ENCODE peak calls at places on chromosomes 13 and 19, in eight cellular contexts. I is NCI-H1436; J is LHCN-M2; M is Daoy; S is stimulated activated naive CD4-positive, alpha-beta T cell; P is CD4-positive, CD25-positive, alpha-beta regulatory T cell; E is T-helper 2 cell; V is SK-N-SH. H is an unnamed sample.

GRCh38 chr13:66399873-66400272 is 830.3 kb downstream of the PCDH9 start:
- DNase-seq in I (no peak), J (no peak), M (no peak), S (no peak), P (no peak), E (no peak), V (no peak), H (no peak)

GRCh38 chr19:31347828-31348314 is 1.4 kb downstream of the TSHZ3 start:
- DNase-seq in I (no peak), J (no peak), M (no peak), S (no peak), P (no peak), E (no peak), V (no peak), H (no peak)

GRCh38 chr19:6048808-6049405 is 61.4 kb downstream of the RFX2 start:
- DNase-seq in I (peak; percentile 75), J (peak; percentile 62), M (peak; percentile 80), S (peak; percentile 50), P (peak; percentile 77), E (peak; percentile 73), V (peak; percentile 91), H (peak; percentile 65)

GRCh38 chr19:38004100-38004504 is 97.1 kb downstream of the SIPA1L3 start:
- DNase-seq in I (no peak), J (no peak), M (no peak), S (no peak), P (no peak), E (no peak), V (no peak), H (no peak)

GRCh38 chr19:55173186-55173716 is 6.8 kb upstream of the DNAAF3 start:
- DNase-seq in I (no peak), J (no peak), M (no peak), S (no peak), P (no peak), E (no peak), V (no peak), H (no peak)

GRCh38 chr19:56837892-56838679 is 2.4 kb downstream of the PEG3 start:
- DNase-seq in I (no peak), J (no peak), M (peak; percentile 88), S (no peak), P (no peak), E (peak; percentile 8), V (peak; percentile 64), H (no peak)

GRCh38 chr13:36006895-36007294 is 124.3 kb downstream of the DCLK1 start:
- DNase-seq in I (no peak), J (no peak), M (no peak), S (no peak), P (no peak), E (no peak), V (no peak), H (no peak)

GRCh38 chr19:17950310-17951150 is 16.4 kb upstream of the KCNN1 start:
- DNase-seq in I (peak; percentile 75), J (no peak), M (peak; percentile 50), S (no peak), P (no peak), E (no peak), V (no peak), H (peak; percentile 44)

GRCh38 chr19:19750842-19751790 is 18.2 kb upstream of the ZNF14 start:
- DNase-seq in I (no peak), J (no peak), M (no peak), S (no peak), P (no peak), E (no peak), V (peak; percentile 17), H (no peak)

GRCh38 chr13:25783480-25784081 is 268.2 kb downstream of the SHISA2 start:
- DNase-seq in I (peak; percentile 3), J (peak; percentile 13), M (no peak), S (no peak), P (no peak), E (no peak), V (no peak), H (no peak)

GRCh38 chr13:33139186-33139585 is 123.0 kb downstream of the KL start:
- DNase-seq in I (no peak), J (no peak), M (no peak), S (no peak), P (no peak), E (no peak), V (no peak), H (no peak)

GRCh38 chr13:98652721-98653470 is 76.0 kb upstream of the STK24 start:
- DNase-seq in I (no peak), J (no peak), M (no peak), S (no peak), P (no peak), E (no peak), V (no peak), H (no peak)

H was measured in effector CD8-positive, alpha-beta T cell.